ENCODE peak calls at places on chromosomes 3 and 15, in five cellular contexts. W, E, I, B and Y are unnamed samples.

GRCh38 chr3:156818890-156819289 is 7.3 kb upstream of the LEKR1 start:
- DNase-seq in W (no peak), E (no peak), I (no peak), B (no peak), Y (peak)

GRCh38 chr15:67082007-67082536 is 16.7 kb downstream of the SMAD3 start:
- DNase-seq in W (peak), E (no peak), I (no peak), B (peak), Y (no peak)

GRCh38 chr3:122748347-122748746 is 45.3 kb downstream of the HSPBAP1 start:
- DNase-seq in W (no peak), E (no peak), I (no peak), B (no peak), Y (no peak)

GRCh38 chr3:57164606-57165573 is at the start of gene IL17RD:
- DNase-seq in W (peak), E (peak), I (peak), B (peak), Y (peak)

GRCh38 chr3:182989566-182989965 is 9.2 kb upstream of the DCUN1D1 start:
- DNase-seq in W (no peak), E (no peak), I (no peak), B (no peak), Y (no peak)

GRCh38 chr3:75631541-75631940 is 32.6 kb upstream of the FRG2C start:
- DNase-seq in W (no peak), E (no peak), I (no peak), B (no peak), Y (no peak)

GRCh38 chr3:179541094-179541493 is 21.6 kb upstream of the ACTL6A start:
- DNase-seq in W (no peak), E (no peak), I (no peak), B (no peak), Y (no peak)

GRCh38 chr3:155805802-155806618 is at the start of gene C3orf33:
- DNase-seq in W (peak), E (peak), I (peak), B (peak), Y (peak)

GRCh38 chr3:172982731-172983364 is 158.2 kb downstream of the SPATA16 start:
- DNase-seq in W (no peak), E (no peak), I (no peak), B (no peak), Y (no peak)

DNA sequence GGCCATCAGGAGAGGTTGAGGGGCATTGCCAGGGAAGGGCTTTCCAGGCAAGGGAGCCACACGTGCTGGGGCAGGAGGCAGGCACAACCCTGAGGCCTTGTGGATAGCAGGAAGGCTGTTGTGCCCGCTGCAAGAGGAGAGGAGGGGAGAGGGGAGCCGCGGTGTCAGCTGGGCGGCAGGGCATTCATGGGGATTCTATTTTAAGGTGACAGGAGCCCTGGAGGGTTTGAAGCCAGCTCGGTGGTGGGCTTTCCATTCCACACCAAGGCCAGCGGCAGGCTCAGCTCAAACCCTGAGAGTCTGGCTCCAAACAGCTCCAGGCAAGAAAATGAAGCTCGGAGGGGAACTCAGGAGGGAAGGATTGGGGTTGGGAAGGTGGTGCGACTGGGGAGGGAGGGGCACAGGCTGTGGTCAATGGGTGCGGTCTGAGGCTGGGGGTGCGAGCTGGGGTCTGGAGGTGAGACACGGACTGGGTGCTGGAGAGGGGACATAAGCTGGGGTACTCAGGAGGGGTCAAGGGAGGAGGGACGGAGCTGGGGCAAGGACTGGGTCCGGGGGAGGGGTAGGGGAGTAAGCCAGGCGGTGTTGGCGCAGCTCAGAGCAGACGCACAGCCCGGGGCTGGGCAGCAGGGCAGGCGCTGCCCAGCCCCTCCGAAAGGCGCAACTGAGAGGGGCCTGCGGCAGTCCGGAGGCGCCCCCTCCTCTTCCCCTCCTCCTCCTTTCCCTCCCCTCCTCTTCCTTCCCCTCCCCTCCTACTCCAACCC is 43.4 kb downstream of the TPRA1 start:
- DNase-seq in W (peak), E (no peak), I (no peak), B (peak), Y (no peak)
- H3K27ac ChIP-seq in W (no peak), E (no peak), I (no peak), B (no peak), Y (peak)

DNA sequence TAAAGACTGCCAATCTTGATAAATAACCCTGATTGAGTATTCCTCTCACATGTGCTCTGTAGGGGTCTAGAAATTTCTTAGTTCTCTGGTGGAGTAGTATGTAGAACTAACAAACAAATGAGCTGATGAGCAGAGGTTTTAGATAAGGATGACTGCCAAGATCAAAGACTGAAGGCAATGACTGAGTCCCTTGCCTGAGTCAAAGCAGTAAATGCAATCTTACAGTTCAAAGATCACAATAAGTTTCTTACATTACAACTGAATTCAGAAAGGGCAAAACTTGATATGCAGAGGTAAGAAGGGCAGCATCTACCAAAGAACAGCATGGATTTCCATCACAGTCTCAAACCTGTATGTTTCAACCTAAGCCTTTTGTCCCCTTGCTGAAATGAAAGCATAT is 172.2 kb upstream of the POU1F1 start:
- DNase-seq in W (no peak), E (no peak), I (no peak), B (no peak), Y (no peak)
- H3K27ac ChIP-seq in W (no peak), E (no peak), I (no peak), B (no peak), Y (no peak)

GRCh38 chr15:52309154-52309548 is 13.5 kb upstream of the MYO5C start:
- DNase-seq in W (no peak), E (no peak), I (no peak), B (no peak), Y (no peak)
- H3K27ac ChIP-seq in W (no peak), E (no peak), I (no peak), B (no peak), Y (no peak)

GRCh38 chr3:119647177-119647576 is 13.2 kb downstream of the POPDC2 start:
- DNase-seq in W (no peak), E (no peak), I (no peak), B (no peak), Y (no peak)

GRCh38 chr3:119653871-119654270 is 6.5 kb downstream of the POPDC2 start:
- DNase-seq in W (no peak), E (no peak), I (no peak), B (no peak), Y (no peak)

GRCh38 chr3:119649764-119650163 is 10.6 kb downstream of the POPDC2 start:
- DNase-seq in W (no peak), E (no peak), I (no peak), B (no peak), Y (no peak)

GRCh38 chr3:119647843-119648575 is 12.4 kb downstream of the POPDC2 start:
- DNase-seq in W (no peak), E (no peak), I (no peak), B (no peak), Y (no peak)

GRCh38 chr3:119652306-119653033 is 7.9 kb downstream of the POPDC2 start:
- DNase-seq in W (no peak), E (no peak), I (no peak), B (no peak), Y (no peak)
- H3K27ac ChIP-seq in W (no peak), E (no peak), I (no peak), B (no peak), Y (no peak)

DNA sequence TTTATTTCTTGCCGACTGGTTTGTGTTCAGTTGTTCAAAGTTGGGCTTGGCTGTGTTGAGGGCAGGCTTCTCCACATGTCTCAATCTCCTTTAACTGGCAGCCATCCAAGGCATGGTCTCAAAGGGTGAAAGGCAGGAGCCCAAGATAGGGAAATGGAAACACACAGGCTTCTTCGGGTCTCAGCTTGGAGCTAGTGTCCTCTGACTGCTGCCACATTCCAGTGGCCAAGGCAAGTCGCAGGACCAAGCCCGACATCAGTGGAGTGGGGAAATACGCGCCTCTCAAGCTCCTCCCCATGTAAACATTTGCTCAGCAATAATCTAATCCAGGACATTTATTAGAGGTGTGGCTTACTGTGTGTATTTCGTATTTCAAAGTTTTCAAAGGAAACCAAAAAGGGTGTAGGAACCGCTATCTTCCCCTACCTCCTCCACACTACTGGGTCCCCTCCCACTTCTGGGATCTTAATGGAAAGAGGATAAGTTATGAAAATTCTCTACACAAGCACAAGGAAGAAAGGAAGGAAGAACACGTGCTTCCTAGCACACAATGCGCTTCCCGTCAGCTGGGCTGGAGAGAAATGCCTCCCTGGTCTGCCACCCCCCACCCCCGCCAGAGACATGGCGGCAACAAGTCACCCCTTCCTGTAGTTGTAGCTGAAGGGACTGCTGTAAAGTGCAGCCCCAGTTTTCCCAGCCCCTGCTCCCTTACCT is 181.7 kb downstream of the FAM43A start:
- DNase-seq in W (peak), E (no peak), I (no peak), B (no peak), Y (no peak)
- H3K27ac ChIP-seq in W (no peak), E (no peak), I (no peak), B (no peak), Y (peak)

GRCh38 chr15:39497016-39497758 is 83.7 kb upstream of the THBS1 start:
- DNase-seq in W (no peak), E (no peak), I (no peak), B (no peak), Y (no peak)
- H3K27ac ChIP-seq in W (no peak), E (no peak), I (no peak), B (no peak), Y (no peak)

DNA sequence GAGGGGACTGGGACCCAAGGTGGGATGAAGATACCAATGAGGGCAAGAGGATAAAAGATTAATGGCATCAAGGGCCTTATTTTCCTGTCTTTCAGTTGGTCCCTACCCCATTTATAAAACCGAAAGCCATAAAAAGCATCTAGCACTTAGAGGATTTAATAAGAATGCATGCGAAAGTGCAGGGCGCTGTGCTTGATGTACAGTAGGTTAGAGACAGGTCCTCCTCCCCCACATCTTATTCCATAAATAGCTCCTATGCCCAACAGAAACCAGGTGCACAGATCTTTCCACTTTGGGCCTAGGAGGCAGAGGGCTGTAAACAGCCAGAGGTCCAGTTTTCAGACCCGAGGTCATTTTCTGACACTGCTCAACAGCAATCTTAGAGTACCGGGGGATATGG is 1.2 kb downstream of the LPCAT4 start:
- DNase-seq in W (no peak), E (no peak), I (no peak), B (no peak), Y (no peak)
- H3K27ac ChIP-seq in W (peak), E (peak), I (peak), B (no peak), Y (peak)